ENCODE peak calls at places on chromosomes 11 and 22, in ten cellular contexts. One of them, this sample, is unnamed.

GRCh38 chr11:102419181-102419580 is 33.4 kb downstream of the TMEM123 start:
- DNase-seq in WTC11: no peak
- DNase-seq in cardiac fibroblast: no peak
- DNase-seq in lower lobe of right lung: no peak
- DNase-seq in heart right ventricle: no peak
- DNase-seq in testis: no peak
- DNase-seq in cardiac muscle cell: no peak
- DNase-seq in epithelial cell of esophagus: peak; percentile 85
- DNase-seq in kidney epithelial cell: no peak
- DNase-seq in A673: no peak
- DNase-seq in this sample: no peak

GRCh38 chr11:46050065-46050464 is 71.2 kb downstream of the PHF21A start:
- DNase-seq in WTC11: no peak
- DNase-seq in cardiac fibroblast: peak; percentile 85
- DNase-seq in lower lobe of right lung: peak; percentile 44
- DNase-seq in heart right ventricle: no peak
- DNase-seq in testis: peak; percentile 20
- DNase-seq in cardiac muscle cell: peak; percentile 93
- DNase-seq in epithelial cell of esophagus: peak; percentile 82
- DNase-seq in kidney epithelial cell: peak; percentile 70
- DNase-seq in A673: peak; percentile 75
- DNase-seq in this sample: no peak

GRCh38 chr11:30481816-30482215 is 104.3 kb downstream of the MPPED2 start:
- DNase-seq in WTC11: no peak
- DNase-seq in cardiac fibroblast: peak; percentile 2
- DNase-seq in lower lobe of right lung: no peak
- DNase-seq in heart right ventricle: no peak
- DNase-seq in testis: no peak
- DNase-seq in cardiac muscle cell: no peak
- DNase-seq in epithelial cell of esophagus: peak; percentile 29
- DNase-seq in kidney epithelial cell: no peak
- DNase-seq in A673: no peak
- DNase-seq in this sample: no peak

GRCh38 chr11:33525789-33526188 is 174.8 kb downstream of the C11orf91 start:
- DNase-seq in WTC11: peak; percentile 30
- DNase-seq in cardiac fibroblast: no peak
- DNase-seq in lower lobe of right lung: no peak
- DNase-seq in heart right ventricle: no peak
- DNase-seq in testis: no peak
- DNase-seq in cardiac muscle cell: no peak
- DNase-seq in epithelial cell of esophagus: no peak
- DNase-seq in kidney epithelial cell: no peak
- DNase-seq in A673: no peak
- DNase-seq in this sample: no peak

GRCh38 chr11:64035581-64035980 is at the start of gene FLRT1:
- DNase-seq in WTC11: no peak
- DNase-seq in cardiac fibroblast: no peak
- DNase-seq in lower lobe of right lung: no peak
- DNase-seq in heart right ventricle: no peak
- DNase-seq in testis: no peak
- DNase-seq in cardiac muscle cell: no peak
- DNase-seq in epithelial cell of esophagus: no peak
- DNase-seq in kidney epithelial cell: no peak
- DNase-seq in A673: no peak
- DNase-seq in this sample: no peak

GRCh38 chr11:72736452-72737069 is 15.6 kb downstream of the ARAP1 start:
- DNase-seq in WTC11: no peak
- DNase-seq in cardiac fibroblast: peak; percentile 76
- DNase-seq in lower lobe of right lung: peak; percentile 86
- DNase-seq in heart right ventricle: no peak
- DNase-seq in testis: peak; percentile 46
- DNase-seq in cardiac muscle cell: peak; percentile 50
- DNase-seq in epithelial cell of esophagus: peak; percentile 83
- DNase-seq in kidney epithelial cell: no peak
- DNase-seq in A673: peak; percentile 59
- DNase-seq in this sample: no peak

GRCh38 chr11:1870326-1870696 is 17.4 kb downstream of the LSP1 start:
- DNase-seq in WTC11: no peak
- DNase-seq in cardiac fibroblast: no peak
- DNase-seq in lower lobe of right lung: peak; percentile 25
- DNase-seq in heart right ventricle: peak; percentile 15
- DNase-seq in testis: no peak
- DNase-seq in cardiac muscle cell: no peak
- DNase-seq in epithelial cell of esophagus: no peak
- DNase-seq in kidney epithelial cell: no peak
- DNase-seq in A673: no peak
- DNase-seq in this sample: no peak

GRCh38 chr22:17969732-17970131 is 54.6 kb downstream of the MICAL3 start:
- DNase-seq in WTC11: no peak
- DNase-seq in cardiac fibroblast: peak; percentile 96
- DNase-seq in lower lobe of right lung: no peak
- DNase-seq in heart right ventricle: peak; percentile 49
- DNase-seq in testis: no peak
- DNase-seq in cardiac muscle cell: peak; percentile 96
- DNase-seq in epithelial cell of esophagus: peak; percentile 78
- DNase-seq in kidney epithelial cell: no peak
- DNase-seq in A673: no peak
- DNase-seq in this sample: no peak

GRCh38 chr11:23976369-23976768 is 520.5 kb upstream of the LUZP2 start:
- DNase-seq in WTC11: no peak
- DNase-seq in cardiac fibroblast: peak; percentile 47
- DNase-seq in lower lobe of right lung: no peak
- DNase-seq in heart right ventricle: no peak
- DNase-seq in testis: no peak
- DNase-seq in cardiac muscle cell: peak; percentile 38
- DNase-seq in epithelial cell of esophagus: no peak
- DNase-seq in kidney epithelial cell: no peak
- DNase-seq in A673: no peak
- DNase-seq in this sample: no peak

GRCh38 chr11:19553683-19554333 is 158.8 kb upstream of the NAV2 start:
- DNase-seq in WTC11: peak; percentile 87
- DNase-seq in cardiac fibroblast: peak; percentile 82
- DNase-seq in lower lobe of right lung: peak; percentile 83
- DNase-seq in heart right ventricle: peak; percentile 81
- DNase-seq in testis: peak; percentile 88
- DNase-seq in cardiac muscle cell: peak; percentile 79
- DNase-seq in epithelial cell of esophagus: peak; percentile 77
- DNase-seq in kidney epithelial cell: no peak
- DNase-seq in A673: peak; percentile 72
- DNase-seq in this sample: peak; percentile 66

GRCh38 chr22:35910013-35910860 is 118.4 kb downstream of the RBFOX2 start:
- DNase-seq in WTC11: no peak
- DNase-seq in cardiac fibroblast: no peak
- DNase-seq in lower lobe of right lung: no peak
- DNase-seq in heart right ventricle: no peak
- DNase-seq in testis: no peak
- DNase-seq in cardiac muscle cell: peak; percentile 42
- DNase-seq in epithelial cell of esophagus: no peak
- DNase-seq in kidney epithelial cell: no peak
- DNase-seq in A673: peak; percentile 63
- DNase-seq in this sample: no peak

GRCh38 chr11:66951927-66952337 is 6.3 kb downstream of the PC start:
- DNase-seq in WTC11: no peak
- DNase-seq in cardiac fibroblast: no peak
- DNase-seq in lower lobe of right lung: no peak
- DNase-seq in heart right ventricle: no peak
- DNase-seq in testis: no peak
- DNase-seq in cardiac muscle cell: peak; percentile 48
- DNase-seq in epithelial cell of esophagus: no peak
- DNase-seq in kidney epithelial cell: no peak
- DNase-seq in A673: peak; percentile 71
- DNase-seq in this sample: no peak
- TF ChIP-seq CTCF in WTC11: no peak
- TF ChIP-seq CTCF in cardiac fibroblast: no peak
- TF ChIP-seq CTCF in lower lobe of right lung: no peak
- TF ChIP-seq CTCF in heart right ventricle: no peak
- TF ChIP-seq CTCF in testis: no peak
- TF ChIP-seq CTCF in cardiac muscle cell: no peak
- TF ChIP-seq CTCF in epithelial cell of esophagus: no peak
- TF ChIP-seq CTCF in kidney epithelial cell: no peak
- TF ChIP-seq CTCF in A673: no peak
- TF ChIP-seq CTCF in this sample: no peak

GRCh38 chr22:50342651-50343540 is at the start of gene PPP6R2:
- DNase-seq in WTC11: peak; percentile 78
- DNase-seq in cardiac fibroblast: peak; percentile 64
- DNase-seq in lower lobe of right lung: peak; percentile 90
- DNase-seq in heart right ventricle: peak; percentile 89
- DNase-seq in testis: peak; percentile 86
- DNase-seq in cardiac muscle cell: peak; percentile 76
- DNase-seq in epithelial cell of esophagus: peak; percentile 72
- DNase-seq in kidney epithelial cell: no peak
- DNase-seq in A673: peak; percentile 85
- DNase-seq in this sample: peak; percentile 93
- TF ChIP-seq CTCF in WTC11: no peak
- TF ChIP-seq CTCF in cardiac fibroblast: no peak
- TF ChIP-seq CTCF in lower lobe of right lung: peak; percentile 4
- TF ChIP-seq CTCF in heart right ventricle: no peak
- TF ChIP-seq CTCF in testis: no peak
- TF ChIP-seq CTCF in cardiac muscle cell: no peak
- TF ChIP-seq CTCF in epithelial cell of esophagus: no peak
- TF ChIP-seq CTCF in kidney epithelial cell: no peak
- TF ChIP-seq CTCF in A673: no peak
- TF ChIP-seq CTCF in this sample: no peak

DNA sequence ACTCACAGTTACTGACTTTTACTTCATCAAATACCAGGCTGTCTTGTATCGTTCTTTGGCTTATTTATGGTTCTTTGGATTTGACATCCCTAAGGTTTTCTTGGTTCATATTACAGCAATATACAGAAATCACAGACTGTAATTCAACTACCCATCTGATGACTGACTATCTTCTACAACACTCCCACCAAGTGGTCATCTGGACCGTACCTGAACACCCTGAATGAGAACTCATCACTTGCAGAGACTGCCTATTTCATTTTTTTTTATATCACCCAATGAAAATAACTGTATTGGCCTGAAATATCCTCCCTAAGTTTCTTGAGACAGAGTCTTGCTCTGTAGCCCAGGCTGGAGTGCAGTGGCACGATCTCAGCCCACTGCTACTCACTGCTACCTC is 9.5 kb upstream of the UPB1 start:
- DNase-seq in WTC11: no peak
- DNase-seq in cardiac fibroblast: no peak
- DNase-seq in lower lobe of right lung: no peak
- DNase-seq in heart right ventricle: no peak
- DNase-seq in testis: no peak
- DNase-seq in cardiac muscle cell: no peak
- DNase-seq in epithelial cell of esophagus: no peak
- DNase-seq in kidney epithelial cell: no peak
- DNase-seq in A673: peak; percentile 43
- DNase-seq in this sample: no peak
- TF ChIP-seq CTCF in WTC11: no peak
- TF ChIP-seq CTCF in cardiac fibroblast: no peak
- TF ChIP-seq CTCF in lower lobe of right lung: peak; percentile 21
- TF ChIP-seq CTCF in heart right ventricle: peak; percentile 53
- TF ChIP-seq CTCF in testis: peak; percentile 6
- TF ChIP-seq CTCF in cardiac muscle cell: no peak
- TF ChIP-seq CTCF in epithelial cell of esophagus: no peak
- TF ChIP-seq CTCF in kidney epithelial cell: no peak
- TF ChIP-seq CTCF in A673: peak; percentile 55
- TF ChIP-seq CTCF in this sample: peak; percentile 21

DNA sequence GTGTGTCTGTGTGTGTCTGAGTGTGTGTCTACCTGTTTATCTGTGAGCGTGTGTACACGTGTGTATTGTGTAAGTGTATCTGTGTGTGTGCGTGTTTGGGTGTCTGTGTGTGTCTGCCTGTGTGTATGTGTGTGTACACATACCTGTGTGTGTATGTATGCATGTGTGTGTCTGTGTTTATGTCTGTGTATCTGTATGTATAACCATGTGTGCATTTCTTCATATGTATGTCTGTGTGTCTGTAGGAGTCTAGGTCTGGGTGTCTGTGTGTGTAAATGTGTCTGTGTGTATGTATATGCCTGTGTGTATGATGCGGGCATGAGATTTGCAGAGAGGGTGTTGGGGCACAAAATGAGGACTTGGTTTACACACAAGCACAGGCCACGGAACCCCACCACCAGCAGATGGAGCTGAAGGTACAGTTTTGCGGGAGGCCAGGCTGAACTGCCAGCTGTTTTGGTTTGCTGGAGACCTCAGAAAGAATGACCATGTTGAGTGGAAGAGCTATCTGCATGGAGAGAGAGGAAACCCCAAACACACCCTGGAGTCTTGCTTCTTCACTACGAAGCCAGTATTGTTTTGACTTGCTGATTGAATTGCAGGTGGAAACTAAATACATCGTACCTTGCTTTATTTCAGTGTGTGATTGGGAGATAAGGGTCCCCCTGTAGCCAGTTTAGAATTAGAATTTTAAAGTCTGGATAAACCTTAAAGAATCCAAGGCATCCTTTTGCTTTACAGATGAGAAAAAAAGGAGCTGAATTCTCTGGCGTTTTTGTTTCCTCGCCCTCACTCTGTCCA is 497.2 kb downstream of the NTM start:
- DNase-seq in WTC11: peak; percentile 79
- DNase-seq in cardiac fibroblast: peak; percentile 94
- DNase-seq in lower lobe of right lung: peak; percentile 56
- DNase-seq in heart right ventricle: peak; percentile 62
- DNase-seq in testis: peak; percentile 75
- DNase-seq in cardiac muscle cell: peak; percentile 92
- DNase-seq in epithelial cell of esophagus: peak; percentile 86
- DNase-seq in kidney epithelial cell: peak; percentile 51
- DNase-seq in A673: peak; percentile 91
- DNase-seq in this sample: peak; percentile 74
- TF ChIP-seq CTCF in WTC11: peak; percentile 41
- TF ChIP-seq CTCF in cardiac fibroblast: peak; percentile 94
- TF ChIP-seq CTCF in lower lobe of right lung: peak; percentile 62
- TF ChIP-seq CTCF in heart right ventricle: peak; percentile 58
- TF ChIP-seq CTCF in testis: peak; percentile 47
- TF ChIP-seq CTCF in cardiac muscle cell: peak; percentile 93
- TF ChIP-seq CTCF in epithelial cell of esophagus: peak; percentile 94
- TF ChIP-seq CTCF in kidney epithelial cell: peak; percentile 87
- TF ChIP-seq CTCF in A673: peak; percentile 91
- TF ChIP-seq CTCF in this sample: peak; percentile 82

DNA sequence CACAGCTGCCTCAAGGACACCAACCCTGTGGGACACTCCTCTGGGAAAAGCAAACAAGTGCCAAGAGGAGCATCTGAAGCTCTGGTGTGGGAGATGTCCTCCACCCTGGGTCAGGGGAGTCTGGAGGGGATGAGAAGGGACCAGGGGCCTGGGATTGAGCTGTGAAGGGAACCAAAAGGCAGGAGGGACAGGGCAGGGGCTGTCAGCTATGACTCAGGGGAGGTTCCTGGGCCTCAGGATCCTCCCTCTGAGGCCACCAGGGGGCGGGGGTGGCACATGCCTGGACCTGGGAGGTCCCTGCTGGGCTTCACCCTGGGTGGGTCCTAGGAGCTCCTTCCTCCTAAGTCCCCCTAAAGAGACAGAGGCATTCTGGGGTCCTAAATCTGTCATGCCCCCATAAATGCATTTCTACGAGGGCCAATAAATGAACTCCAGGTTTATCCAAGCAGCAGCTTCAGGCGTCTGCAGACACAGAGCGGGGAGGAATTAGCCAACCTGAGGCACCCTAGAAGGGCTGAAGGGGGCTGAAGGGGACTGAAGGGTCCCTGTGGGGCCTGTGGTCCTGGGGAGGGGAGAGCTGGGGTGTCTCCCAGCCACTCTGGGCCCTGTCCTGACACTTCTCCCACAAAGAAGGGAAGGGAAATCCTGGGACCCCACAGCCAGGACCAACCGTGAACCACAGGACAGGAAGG is 31.9 kb upstream of the IGLL5 start:
- DNase-seq in WTC11: peak; percentile 64
- DNase-seq in cardiac fibroblast: peak; percentile 20
- DNase-seq in lower lobe of right lung: no peak
- DNase-seq in heart right ventricle: no peak
- DNase-seq in testis: no peak
- DNase-seq in cardiac muscle cell: peak; percentile 13
- DNase-seq in epithelial cell of esophagus: no peak
- DNase-seq in kidney epithelial cell: no peak
- DNase-seq in A673: peak; percentile 45
- DNase-seq in this sample: peak; percentile 32
- TF ChIP-seq CTCF in WTC11: peak; percentile 46
- TF ChIP-seq CTCF in cardiac fibroblast: peak; percentile 62
- TF ChIP-seq CTCF in lower lobe of right lung: peak; percentile 35
- TF ChIP-seq CTCF in heart right ventricle: peak; percentile 13
- TF ChIP-seq CTCF in testis: peak; percentile 12
- TF ChIP-seq CTCF in cardiac muscle cell: peak; percentile 40
- TF ChIP-seq CTCF in epithelial cell of esophagus: peak; percentile 40
- TF ChIP-seq CTCF in kidney epithelial cell: peak; percentile 56
- TF ChIP-seq CTCF in A673: peak; percentile 60
- TF ChIP-seq CTCF in this sample: peak; percentile 33

This sample was measured in GM13977.